ENCODE peak calls at places on chromosomes 1 and 21, in six cellular contexts. C is adrenal gland, R is HepG2, L is fibroblast of villous mesenchyme, H is GM12865, J is cardiac muscle cell. O is an unnamed sample.

GRCh38 chr1:53505401-53505800 is 46.2 kb downstream of the DMRTB1 start:
- DNase-seq in C (no peak), R (no peak), L (no peak), H (no peak), J (no peak), O (no peak)

GRCh38 chr1:89602871-89603404 is 30.0 kb upstream of the LRRC8C start:
- DNase-seq in C (no peak), R (no peak), L (no peak), H (no peak), J (no peak), O (no peak)

GRCh38 chr1:39895731-39896480 is 5.8 kb downstream of the MYCL start:
- DNase-seq in C (no peak), R (no peak), L (no peak), H (no peak), J (no peak), O (no peak)

GRCh38 chr1:199123615-199124014 is 484.8 kb downstream of the PTPRC start:
- DNase-seq in C (no peak), R (no peak), L (peak), H (no peak), J (peak), O (no peak)

GRCh38 chr1:208000001-208000400 is 89.1 kb upstream of the CD34 start:
- DNase-seq in C (no peak), R (no peak), L (no peak), H (no peak), J (no peak), O (no peak)

GRCh38 chr1:45913183-45913924 is 109.9 kb downstream of the MAST2 start:
- DNase-seq in C (peak), R (no peak), L (peak), H (no peak), J (peak), O (no peak)

GRCh38 chr1:91889717-91890459 is 3.9 kb upstream of the TGFBR3 start:
- DNase-seq in C (no peak), R (peak), L (peak), H (no peak), J (peak), O (no peak)

GRCh38 chr1:9100471-9101043 is 28.3 kb downstream of the GPR157 start:
- DNase-seq in C (no peak), R (peak), L (peak), H (no peak), J (peak), O (no peak)

GRCh38 chr1:89483010-89483756 is 41.4 kb upstream of the LRRC8B start:
- DNase-seq in C (peak), R (peak), L (peak), H (peak), J (peak), O (peak)

GRCh38 chr21:29300547-29301138 is 1.9 kb downstream of the BACH1 start:
- DNase-seq in C (no peak), R (no peak), L (peak), H (peak), J (no peak), O (no peak)

DNA sequence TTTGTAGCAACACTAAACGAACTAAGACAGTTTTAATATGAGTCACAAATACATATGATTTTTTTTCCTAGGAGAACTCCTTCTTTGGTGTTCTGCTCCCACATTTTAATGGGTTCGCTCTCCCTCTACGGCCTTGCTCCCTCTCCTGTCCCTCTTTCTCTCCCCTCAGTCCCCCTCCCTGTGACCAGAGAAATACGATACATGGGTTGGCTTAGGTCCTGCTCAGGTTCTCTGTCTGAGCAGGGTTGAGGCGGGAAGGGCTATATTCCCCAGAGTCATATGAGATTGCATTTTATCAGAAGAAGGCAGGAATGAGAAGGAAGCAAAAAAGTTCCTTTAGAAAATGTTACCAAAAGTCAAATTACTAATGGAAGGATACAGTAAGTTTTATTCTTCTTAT is 44.6 kb downstream of the UBE2U start:
- DNase-seq in C (no peak), R (no peak), L (no peak), H (no peak), J (no peak), O (no peak)
- TF ChIP-seq CTCF in C (no peak), R (no peak), L (no peak), H (no peak), J (no peak), O (no peak)

GRCh38 chr21:38869946-38870345 is 64.2 kb downstream of the ETS2 start:
- DNase-seq in C (no peak), R (peak), L (peak), H (no peak), J (peak), O (no peak)
- TF ChIP-seq CTCF in C (no peak), R (no peak), L (peak), H (no peak), J (no peak), O (no peak)

DNA sequence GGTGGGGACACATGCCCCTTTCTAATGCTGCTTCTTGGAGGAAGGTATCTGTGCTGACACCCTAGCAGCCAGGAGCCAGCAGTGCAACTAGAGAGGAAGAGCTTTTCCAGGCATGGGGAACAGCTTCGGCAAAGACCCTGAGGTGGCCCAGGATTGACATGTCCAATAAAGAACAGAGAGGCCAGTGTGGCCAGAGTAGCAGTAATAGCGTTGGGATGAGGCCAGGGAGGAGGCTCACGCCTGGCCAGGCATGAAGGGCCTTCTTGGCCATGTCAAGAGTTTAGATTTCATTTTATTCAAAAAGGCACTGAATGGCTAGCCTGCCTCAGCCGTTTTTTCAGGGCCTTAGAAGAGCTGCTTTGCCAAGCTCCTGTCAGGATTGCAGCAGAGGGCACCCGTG is 16.3 kb upstream of the ADAMTSL4 start:
- DNase-seq in C (no peak), R (no peak), L (no peak), H (no peak), J (no peak), O (no peak)
- TF ChIP-seq CTCF in C (no peak), R (no peak), L (no peak), H (no peak), J (no peak), O (peak)

DNA sequence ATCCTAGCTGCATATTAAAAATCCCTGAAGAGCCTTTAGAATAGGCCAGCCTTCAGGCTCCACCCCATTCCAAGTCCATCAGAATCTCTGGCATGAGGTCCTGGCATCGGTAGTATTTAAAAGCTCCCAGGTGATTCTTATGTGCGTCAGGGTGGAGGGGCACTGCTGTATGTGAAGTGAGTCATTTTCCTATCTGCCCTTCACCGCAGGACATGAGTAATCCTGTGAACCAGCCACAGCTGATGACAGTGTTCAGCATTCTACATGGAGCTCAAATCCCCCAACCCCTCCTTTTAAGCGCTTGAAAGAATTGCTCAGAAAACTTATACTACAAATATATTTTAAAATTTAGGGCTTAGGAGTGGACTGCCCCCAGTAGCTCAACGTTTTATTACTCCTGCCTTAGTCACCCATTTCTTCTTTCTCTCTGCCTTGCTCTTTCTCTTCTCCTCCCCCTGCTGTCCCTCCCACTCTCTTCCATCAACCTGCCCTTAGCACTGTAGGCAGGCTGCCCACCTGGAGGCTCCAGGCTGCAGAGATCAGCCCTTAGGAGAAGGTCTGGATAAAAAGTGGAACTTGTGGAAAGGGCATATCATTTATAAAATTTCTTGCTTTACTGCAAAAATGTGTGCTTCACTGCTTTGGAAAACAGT is 73.8 kb upstream of the ZNF281 start:
- DNase-seq in C (peak), R (peak), L (peak), H (peak), J (peak), O (no peak)
- TF ChIP-seq CTCF in C (no peak), R (no peak), L (peak), H (no peak), J (no peak), O (no peak)

GRCh38 chr1:6260961-6261614 is at the start of gene GPR153:
- DNase-seq in C (no peak), R (no peak), L (peak), H (peak), J (peak), O (no peak)
- TF ChIP-seq CTCF in C (no peak), R (no peak), L (no peak), H (no peak), J (no peak), O (no peak)

DNA sequence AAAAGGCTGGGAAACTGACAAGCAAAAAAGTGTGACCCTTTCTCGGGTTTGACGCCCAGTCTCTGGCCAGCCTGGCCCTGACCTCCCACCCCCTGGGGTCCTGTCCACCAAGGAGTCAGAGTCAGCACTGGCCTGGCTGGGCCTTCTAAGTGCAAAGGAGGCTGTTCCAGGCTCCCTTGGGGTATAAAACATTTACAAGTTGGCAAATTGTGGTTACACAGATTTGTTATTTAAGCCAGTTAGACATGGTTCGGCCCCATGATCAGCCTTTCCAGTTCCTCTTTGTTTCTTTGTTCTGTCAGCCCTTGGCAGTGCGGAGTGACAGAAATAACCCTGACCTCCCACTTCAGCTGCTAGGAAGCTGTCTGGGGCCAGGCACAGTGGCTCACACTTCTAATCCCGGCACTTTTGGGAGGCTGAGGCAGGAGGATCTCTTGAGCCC is 161.6 kb upstream of the RAB4A start:
- DNase-seq in C (no peak), R (no peak), L (no peak), H (no peak), J (peak), O (no peak)
- TF ChIP-seq CTCF in C (no peak), R (no peak), L (no peak), H (no peak), J (no peak), O (no peak)

GRCh38 chr1:172002725-172003345 is 161.5 kb downstream of the DNM3 start:
- DNase-seq in C (no peak), R (peak), L (peak), H (peak), J (peak), O (no peak)
- TF ChIP-seq CTCF in C (peak), R (peak), L (peak), H (peak), J (peak), O (peak)

DNA sequence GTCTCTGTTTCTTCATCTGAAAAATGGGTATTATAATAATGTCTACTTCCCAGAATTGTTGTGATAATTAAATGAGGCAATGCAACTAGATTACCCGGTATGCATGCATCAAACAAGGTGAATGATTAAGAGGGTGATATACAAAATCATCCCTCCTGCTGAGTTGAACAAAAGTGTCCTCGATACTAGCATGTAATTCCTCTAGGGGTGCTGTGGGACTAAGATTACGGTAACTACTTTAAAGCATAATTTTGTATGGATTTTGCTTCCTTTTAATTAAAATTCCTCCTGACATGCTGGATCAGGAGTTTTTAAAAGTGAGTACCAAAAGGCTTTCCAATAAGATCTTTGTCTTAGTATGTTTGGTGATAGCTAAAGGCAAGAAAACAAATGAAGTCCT is 98.7 kb upstream of the PRMT6 start:
- DNase-seq in C (no peak), R (no peak), L (no peak), H (no peak), J (no peak), O (no peak)
- TF ChIP-seq CTCF in C (no peak), R (no peak), L (no peak), H (peak), J (no peak), O (no peak)

O was measured in CD14-positive monocyte.